ENCODE peak calls at places on chromosomes 13 and 19, in five cellular contexts. L is H1, C is breast epithelium, W is GM12891, Z is endothelial cell of umbilical vein. X is an unnamed sample.

GRCh38 chr19:17220207-17220758 is 5.1 kb downstream of the USE1 start:
- DNase-seq in L (no peak), C (no peak), W (no peak), Z (peak; percentile 35), X (no peak)

GRCh38 chr13:110304256-110304655 is 2.7 kb downstream of the COL4A1 start:
- DNase-seq in L (no peak), C (no peak), W (no peak), Z (no peak), X (peak; percentile 57)

GRCh38 chr13:72986197-72986596 is 72.6 kb upstream of the KLF5 start:
- DNase-seq in L (no peak), C (no peak), W (no peak), Z (no peak), X (no peak)

GRCh38 chr13:30748717-30749116 is 13.4 kb downstream of the ALOX5AP start:
- DNase-seq in L (no peak), C (no peak), W (no peak), Z (no peak), X (no peak)

GRCh38 chr19:30109565-30109964 is 167.5 kb downstream of the URI1 start:
- DNase-seq in L (no peak), C (no peak), W (no peak), Z (no peak), X (no peak)

GRCh38 chr13:76708138-76708537 is 178.1 kb downstream of the KCTD12 start:
- DNase-seq in L (no peak), C (no peak), W (no peak), Z (no peak), X (no peak)

GRCh38 chr19:31301306-31301980 is 47.8 kb downstream of the TSHZ3 start:
- DNase-seq in L (no peak), C (no peak), W (no peak), Z (no peak), X (no peak)

GRCh38 chr13:70098669-70099068 is 9.0 kb upstream of the ATXN8OS start:
- DNase-seq in L (no peak), C (no peak), W (no peak), Z (peak; percentile 14), X (no peak)

GRCh38 chr19:16340092-16340491 is 15.5 kb downstream of the KLF2 start:
- DNase-seq in L (no peak), C (no peak), W (no peak), Z (no peak), X (no peak)

GRCh38 chr13:93336733-93337132 is 110.1 kb downstream of the GPC6 start:
- DNase-seq in L (no peak), C (no peak), W (no peak), Z (no peak), X (no peak)
- TF ChIP-seq POLR2AphosphoS5 in L (no peak), C (no peak), W (no peak), Z (no peak), X (no peak)

GRCh38 chr19:44051654-44052402 is at the start of gene ZNF223:
- DNase-seq in L (peak; percentile 89), C (peak; percentile 96), W (peak; percentile 48), Z (peak; percentile 91), X (peak; percentile 96)
- TF ChIP-seq POLR2AphosphoS5 in L (peak; percentile 31), C (peak; percentile 81), W (no peak), Z (peak; percentile 33), X (peak; percentile 62)

GRCh38 chr13:44652223-44652622 is 76.1 kb upstream of the TSC22D1 start:
- DNase-seq in L (no peak), C (no peak), W (no peak), Z (no peak), X (no peak)
- TF ChIP-seq POLR2AphosphoS5 in L (no peak), C (no peak), W (no peak), Z (no peak), X (no peak)

GRCh38 chr13:98338312-98338711 is 161.2 kb upstream of the RNF113B start:
- DNase-seq in L (no peak), C (no peak), W (no peak), Z (no peak), X (no peak)
- TF ChIP-seq POLR2AphosphoS5 in L (no peak), C (no peak), W (no peak), Z (no peak), X (no peak)

GRCh38 chr19:47895165-47895782 is 9.2 kb upstream of the SULT2A1 start:
- DNase-seq in L (no peak), C (no peak), W (no peak), Z (no peak), X (no peak)
- TF ChIP-seq POLR2AphosphoS5 in L (no peak), C (no peak), W (no peak), Z (no peak), X (no peak)

GRCh38 chr13:108102771-108103170 is 112.6 kb downstream of the LIG4 start:
- DNase-seq in L (no peak), C (no peak), W (no peak), Z (no peak), X (no peak)

DNA sequence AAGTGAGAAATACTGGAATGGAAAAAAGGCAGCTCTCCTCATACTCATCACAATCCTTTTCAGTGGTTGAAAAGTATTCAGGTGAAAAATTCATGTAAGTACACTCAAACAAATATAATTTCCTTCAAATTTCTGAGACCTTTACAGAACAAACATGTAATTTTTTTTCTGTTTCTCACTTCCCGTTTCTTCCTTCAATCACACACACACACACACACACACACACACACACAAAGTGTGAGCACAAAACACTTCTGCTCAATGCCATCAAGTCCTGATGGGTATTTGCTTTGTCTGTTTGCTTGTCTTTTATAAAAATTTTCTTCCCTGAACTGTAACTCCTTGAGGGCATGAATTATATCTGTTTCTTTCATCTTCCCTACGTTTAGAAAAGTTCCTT is 110.6 kb downstream of the LIG4 start:
- DNase-seq in L (no peak), C (no peak), W (no peak), Z (no peak), X (no peak)
- TF ChIP-seq POLR2AphosphoS5 in L (no peak), C (no peak), W (no peak), Z (no peak), X (no peak)

GRCh38 chr19:42270346-42271044 is 1.4 kb downstream of the CIC start:
- DNase-seq in L (no peak), C (peak; percentile 88), W (no peak), Z (peak; percentile 72), X (peak; percentile 86)
- TF ChIP-seq POLR2AphosphoS5 in L (no peak), C (no peak), W (no peak), Z (peak; percentile 31), X (no peak)

GRCh38 chr19:4866595-4867424 is 657 bp downstream of the PLIN3 start:
- DNase-seq in L (peak; percentile 82), C (peak; percentile 47), W (no peak), Z (peak; percentile 55), X (peak; percentile 88)

GRCh38 chr19:4871711-4872110 is 4.2 kb upstream of the PLIN3 start:
- DNase-seq in L (no peak), C (no peak), W (no peak), Z (no peak), X (no peak)

GRCh38 chr19:4870025-4870700 is 2.7 kb upstream of the PLIN3 start:
- DNase-seq in L (no peak), C (no peak), W (no peak), Z (peak; percentile 59), X (no peak)

GRCh38 chr19:4868286-4868834 is 893 bp upstream of the PLIN3 start:
- DNase-seq in L (no peak), C (no peak), W (no peak), Z (no peak), X (no peak)

GRCh38 chr19:4867534-4868285 is at the start of gene PLIN3:
- DNase-seq in L (peak; percentile 99), C (peak; percentile 97), W (peak; percentile 95), Z (peak; percentile 98), X (peak; percentile 99)
- TF ChIP-seq POLR2AphosphoS5 in L (no peak), C (peak; percentile 59), W (no peak), Z (peak; percentile 56), X (no peak)

DNA sequence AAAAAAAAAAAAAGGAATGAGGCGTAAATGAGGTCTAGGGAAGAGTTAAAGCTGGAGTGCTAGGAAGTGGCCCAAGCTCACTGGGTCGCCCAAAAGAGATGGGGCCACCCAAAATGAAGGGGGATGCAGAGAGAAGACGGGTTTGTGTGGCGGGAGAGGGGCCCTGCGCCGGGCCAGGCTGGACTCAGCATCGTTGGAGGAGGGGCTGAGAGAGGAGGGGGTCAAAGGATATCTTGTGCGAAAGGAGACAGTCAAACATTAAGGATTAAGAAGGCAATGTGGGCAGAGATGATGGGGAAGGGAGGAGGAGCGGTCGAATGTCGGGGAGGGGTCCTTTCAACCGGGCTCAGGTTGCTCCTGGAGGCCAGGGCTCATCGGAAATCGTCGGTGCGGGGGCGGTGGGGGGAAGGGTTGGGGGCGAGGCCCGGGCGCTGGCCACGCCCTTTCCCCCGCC is 825 bp upstream of the CARM1 start:
- DNase-seq in L (no peak), C (no peak), W (no peak), Z (no peak), X (no peak)
- TF ChIP-seq POLR2AphosphoS5 in L (peak; percentile 76), C (peak; percentile 15), W (no peak), Z (no peak), X (no peak)

X was measured in suprapubic skin.